ENCODE peak calls at places on chromosomes 6 and 20, in six cellular contexts. G, Y, R, O, T and A are unnamed samples.

GRCh38 chr6:82959385-82959941 is 106.2 kb downstream of the UBE3D start:
- DNase-seq in G (no peak), Y (no peak), R (peak; percentile 7), O (no peak), T (no peak), A (no peak)

GRCh38 chr6:3956054-3956453 is 106.9 kb downstream of the FAM50B start:
- DNase-seq in G (peak; percentile 39), Y (no peak), R (no peak), O (no peak), T (no peak), A (no peak)

GRCh38 chr6:13536796-13537526 is 37.4 kb upstream of the SIRT5 start:
- DNase-seq in G (no peak), Y (no peak), R (no peak), O (no peak), T (no peak), A (no peak)

GRCh38 chr20:51562334-51563140 is 20.0 kb upstream of the NFATC2 start:
- DNase-seq in G (no peak), Y (no peak), R (no peak), O (peak; percentile 82), T (peak; percentile 24), A (no peak)

GRCh38 chr20:14896569-14896968 is 559.2 kb upstream of the FLRT3 start:
- DNase-seq in G (no peak), Y (no peak), R (no peak), O (no peak), T (no peak), A (no peak)

GRCh38 chr6:92989656-92990055 is 429.7 kb downstream of the EPHA7 start:
- DNase-seq in G (no peak), Y (no peak), R (no peak), O (no peak), T (no peak), A (no peak)

GRCh38 chr6:6688283-6688682 is 99.8 kb downstream of the LY86 start:
- DNase-seq in G (peak; percentile 54), Y (no peak), R (no peak), O (no peak), T (peak; percentile 13), A (peak; percentile 60)

GRCh38 chr6:53044071-53044470 is 21.1 kb upstream of the FBXO9 start:
- DNase-seq in G (no peak), Y (no peak), R (no peak), O (no peak), T (no peak), A (no peak)

GRCh38 chr6:30163090-30163917 is at the start of gene TRIM15:
- DNase-seq in G (peak; percentile 90), Y (no peak), R (no peak), O (no peak), T (peak; percentile 29), A (no peak)

GRCh38 chr6:93447874-93448273 is 28.5 kb upstream of the EPHA7 start:
- DNase-seq in G (no peak), Y (no peak), R (no peak), O (no peak), T (no peak), A (no peak)

GRCh38 chr20:58688838-58689237 is 3.8 kb upstream of the NPEPL1 start:
- DNase-seq in G (no peak), Y (no peak), R (no peak), O (no peak), T (no peak), A (peak; percentile 33)

GRCh38 chr6:136791296-136792065 is 796 bp downstream of the MAP3K5 start:
- DNase-seq in G (no peak), Y (peak; percentile 89), R (no peak), O (peak; percentile 44), T (peak; percentile 87), A (peak; percentile 82)

GRCh38 chr6:134647861-134648260 is 302.0 kb downstream of the ALDH8A1 start:
- DNase-seq in G (no peak), Y (no peak), R (no peak), O (no peak), T (no peak), A (no peak)

GRCh38 chr6:190596-191395 is 101.5 kb upstream of the DUSP22 start:
- DNase-seq in G (peak; percentile 33), Y (no peak), R (no peak), O (no peak), T (no peak), A (no peak)

GRCh38 chr6:20205722-20206154 is 6.5 kb downstream of the MBOAT1 start:
- DNase-seq in G (no peak), Y (no peak), R (no peak), O (no peak), T (peak; percentile 41), A (peak; percentile 26)

DNA sequence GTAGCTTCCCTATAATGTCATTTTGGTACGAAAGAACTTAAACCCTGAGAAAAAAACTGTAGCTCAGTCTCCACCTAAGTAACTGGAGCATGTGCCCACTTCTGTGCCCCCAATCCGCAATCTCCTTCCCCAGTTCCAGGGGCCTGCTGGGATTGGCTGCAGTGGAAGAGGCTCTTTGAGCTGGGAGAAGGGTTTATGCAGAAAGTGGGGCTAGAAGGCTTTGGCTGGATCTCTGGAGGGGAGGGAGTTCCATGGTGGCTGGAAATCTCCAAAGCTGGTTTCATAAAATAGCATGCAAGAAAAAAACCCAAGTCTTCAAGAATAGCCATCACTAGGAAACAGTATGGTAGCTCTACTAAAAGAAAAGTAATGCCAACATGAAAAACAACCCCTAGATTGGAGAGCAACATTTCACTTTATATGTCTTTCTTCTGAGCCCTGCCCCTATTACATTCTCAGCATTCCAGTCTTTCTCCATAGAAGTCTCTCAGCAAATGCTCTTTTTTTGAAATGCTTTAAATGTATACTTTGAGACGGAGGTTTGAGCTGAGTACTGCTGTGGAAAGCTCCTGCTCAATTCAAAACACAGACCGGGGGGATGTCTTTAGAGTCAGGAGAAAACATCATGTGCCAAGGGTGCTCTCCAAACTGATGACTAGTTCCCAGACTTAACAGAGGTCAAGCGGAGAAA is 36.0 kb upstream of the FOXO3 start:
- DNase-seq in G (no peak), Y (no peak), R (no peak), O (no peak), T (no peak), A (no peak)
- TF ChIP-seq GABPA in G (no peak), Y (no peak), R (no peak), O (no peak), T (no peak), A (no peak)

DNA sequence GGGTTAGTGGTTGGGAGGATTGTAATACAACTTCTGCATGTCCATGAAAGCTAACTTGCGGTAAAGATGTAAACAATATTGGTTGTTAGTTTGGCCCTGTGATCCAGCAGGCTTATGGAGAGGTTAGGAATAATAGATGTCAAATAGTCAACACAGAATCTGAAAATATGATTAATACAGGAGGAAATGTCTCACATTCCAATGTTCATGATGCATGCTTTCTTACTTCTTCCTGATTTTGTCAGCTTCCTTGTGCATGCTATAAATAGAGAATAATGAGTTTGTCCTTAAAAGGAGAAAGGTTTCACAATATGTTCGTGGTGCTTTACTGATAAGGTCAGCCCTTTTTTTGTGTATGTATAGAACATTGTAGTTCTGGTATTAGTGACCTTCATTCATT is 136.7 kb downstream of the MMUT start:
- DNase-seq in G (no peak), Y (no peak), R (no peak), O (no peak), T (no peak), A (no peak)
- TF ChIP-seq GABPA in G (no peak), Y (no peak), R (no peak), O (no peak), T (no peak), A (no peak)

GRCh38 chr6:152529364-152529763 is 107.8 kb downstream of the SYNE1 start:
- DNase-seq in G (no peak), Y (no peak), R (no peak), O (no peak), T (no peak), A (no peak)
- TF ChIP-seq GABPA in G (no peak), Y (no peak), R (no peak), O (no peak), T (no peak), A (no peak)

GRCh38 chr6:145081677-145082076 is 653.6 kb downstream of the EPM2A start:
- DNase-seq in G (no peak), Y (no peak), R (no peak), O (no peak), T (no peak), A (no peak)
- TF ChIP-seq GABPA in G (no peak), Y (no peak), R (no peak), O (no peak), T (no peak), A (no peak)

DNA sequence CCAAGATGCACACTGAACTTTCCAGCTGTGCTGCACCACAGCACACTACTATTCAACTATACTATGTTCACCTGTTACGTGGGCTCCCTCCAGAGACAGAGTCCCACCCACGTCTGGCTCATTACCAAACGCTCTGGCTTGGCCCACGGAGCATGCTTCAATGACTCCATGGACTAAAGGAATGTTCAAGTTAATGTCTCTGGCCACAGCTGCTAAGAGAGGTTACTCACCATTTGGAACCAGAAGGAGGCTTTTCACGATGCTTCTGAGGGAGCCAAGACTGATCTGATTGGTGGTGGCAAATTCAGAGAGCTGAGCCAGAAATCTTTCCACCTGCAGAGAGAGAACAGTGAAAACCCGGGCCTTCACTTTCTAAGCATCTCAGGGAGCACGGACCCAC is 15.6 kb downstream of the COMMD7 start:
- DNase-seq in G (no peak), Y (no peak), R (no peak), O (no peak), T (no peak), A (no peak)
- TF ChIP-seq GABPA in G (no peak), Y (no peak), R (no peak), O (no peak), T (no peak), A (no peak)

DNA sequence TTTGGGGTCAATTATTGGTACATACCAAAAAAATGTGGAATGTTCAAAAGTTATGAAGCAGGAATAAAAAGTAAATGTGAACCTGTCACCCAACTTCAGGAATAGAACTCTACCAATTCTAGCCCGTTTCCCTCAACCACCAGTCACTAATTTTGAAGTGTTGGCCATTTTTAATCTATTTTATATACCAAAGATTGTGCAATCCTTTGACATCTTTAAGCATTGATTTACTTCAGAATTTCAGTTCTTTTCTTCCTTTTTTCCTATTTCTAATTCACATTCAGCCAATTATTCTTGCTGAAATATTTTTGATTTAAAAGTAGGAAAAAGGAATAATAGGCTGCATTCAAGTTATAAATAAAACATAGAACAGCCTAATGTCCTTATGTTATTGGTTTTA is 46.9 kb upstream of the SMIM28 start:
- DNase-seq in G (no peak), Y (no peak), R (no peak), O (no peak), T (no peak), A (no peak)
- TF ChIP-seq GABPA in G (no peak), Y (no peak), R (no peak), O (no peak), T (no peak), A (no peak)

DNA sequence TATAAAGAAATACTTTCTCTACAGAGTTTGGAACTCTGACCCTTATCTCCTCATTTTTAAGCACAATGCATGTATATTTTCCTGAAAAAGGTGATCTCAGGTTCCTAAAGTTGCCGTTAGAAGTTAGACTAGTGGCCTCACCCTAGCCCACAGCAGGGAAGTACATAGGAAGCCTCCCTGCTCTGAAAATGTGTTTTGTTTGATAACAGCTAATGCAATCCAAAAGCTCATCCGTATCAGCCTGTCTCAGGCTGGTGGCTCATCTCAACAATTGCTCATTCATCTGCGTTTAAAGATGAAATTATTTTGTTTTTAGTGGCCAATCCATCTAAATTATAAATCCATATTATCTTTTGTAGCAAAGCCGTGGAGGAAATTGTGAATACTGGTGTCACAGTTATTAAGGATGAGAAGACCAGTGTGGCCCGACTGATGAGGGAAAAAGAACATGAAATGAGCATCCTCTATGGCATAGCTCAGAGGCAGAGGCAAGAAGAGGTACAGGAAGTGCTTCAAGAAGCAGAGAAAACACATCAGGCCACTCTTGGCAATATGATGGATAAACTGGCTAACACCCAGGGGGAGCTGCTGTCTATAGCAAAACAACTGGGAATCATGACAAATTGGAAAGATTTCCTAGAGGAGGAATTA is 20.1 kb downstream of the C6orf163 start:
- DNase-seq in G (no peak), Y (no peak), R (no peak), O (peak; percentile 43), T (peak; percentile 82), A (no peak)
- TF ChIP-seq GABPA in G (no peak), Y (no peak), R (no peak), O (no peak), T (no peak), A (no peak)

GRCh38 chr6:153553627-153554026 is 422.5 kb upstream of the RGS17 start:
- DNase-seq in G (peak; percentile 4), Y (no peak), R (peak; percentile 31), O (no peak), T (no peak), A (no peak)
- TF ChIP-seq GABPA in G (no peak), Y (no peak), R (no peak), O (no peak), T (no peak), A (no peak)